ENCODE peak calls at places on chromosomes 1 and 21, in six cellular contexts. One of them, this sample, is unnamed.

GRCh38 chr1:202462342-202463076 is 114.0 kb downstream of the PPP1R12B start:
- DNase-seq in activated gamma-delta T cell treated with Interleukin-2 at 50 U/mL for 16 hours: no peak
- DNase-seq in T47D: no peak
- DNase-seq in activated naive CD4-positive, alpha-beta T cell: no peak
- DNase-seq in ovary: no peak
- DNase-seq in stimulated activated CD8-positive, alpha-beta memory T cell treated with anti-CD3 and anti-CD28 coated beads, Interleukin-7, amount 100 ng/mL, for 1 hour: no peak
- DNase-seq in this sample: no peak

GRCh38 chr1:224678168-224678567 is 62.1 kb downstream of the CNIH3 start:
- DNase-seq in activated gamma-delta T cell treated with Interleukin-2 at 50 U/mL for 16 hours: no peak
- DNase-seq in T47D: no peak
- DNase-seq in ovary: no peak
- DNase-seq in stimulated activated CD8-positive, alpha-beta memory T cell treated with anti-CD3 and anti-CD28 coated beads, Interleukin-7, amount 100 ng/mL, for 1 hour: no peak
- DNase-seq in activated naive CD4-positive, alpha-beta T cell: no peak
- DNase-seq in this sample: no peak

GRCh38 chr1:181803421-181803820 is 258.1 kb downstream of the ZNF648 start:
- DNase-seq in stimulated activated CD8-positive, alpha-beta memory T cell treated with anti-CD3 and anti-CD28 coated beads, Interleukin-7, amount 100 ng/mL, for 1 hour: no peak
- DNase-seq in T47D: no peak
- DNase-seq in activated gamma-delta T cell treated with Interleukin-2 at 50 U/mL for 16 hours: no peak
- DNase-seq in ovary: no peak
- DNase-seq in activated naive CD4-positive, alpha-beta T cell: no peak
- DNase-seq in this sample: no peak

GRCh38 chr21:41901099-41901498 is 22.0 kb upstream of the PRDM15 start:
- DNase-seq in activated gamma-delta T cell treated with Interleukin-2 at 50 U/mL for 16 hours: no peak
- DNase-seq in ovary: no peak
- DNase-seq in T47D: no peak
- DNase-seq in activated naive CD4-positive, alpha-beta T cell: no peak
- DNase-seq in stimulated activated CD8-positive, alpha-beta memory T cell treated with anti-CD3 and anti-CD28 coated beads, Interleukin-7, amount 100 ng/mL, for 1 hour: no peak
- DNase-seq in this sample: peak; percentile 80

GRCh38 chr1:2363847-2364513 is 27.4 kb downstream of the MORN1 start:
- DNase-seq in stimulated activated CD8-positive, alpha-beta memory T cell treated with anti-CD3 and anti-CD28 coated beads, Interleukin-7, amount 100 ng/mL, for 1 hour: no peak
- DNase-seq in ovary: no peak
- DNase-seq in activated naive CD4-positive, alpha-beta T cell: no peak
- DNase-seq in T47D: no peak
- DNase-seq in activated gamma-delta T cell treated with Interleukin-2 at 50 U/mL for 16 hours: no peak
- DNase-seq in this sample: no peak

GRCh38 chr1:156805766-156806511 is 10.7 kb downstream of the SH2D2A start:
- DNase-seq in T47D: no peak
- DNase-seq in stimulated activated CD8-positive, alpha-beta memory T cell treated with anti-CD3 and anti-CD28 coated beads, Interleukin-7, amount 100 ng/mL, for 1 hour: no peak
- DNase-seq in activated gamma-delta T cell treated with Interleukin-2 at 50 U/mL for 16 hours: no peak
- DNase-seq in activated naive CD4-positive, alpha-beta T cell: no peak
- DNase-seq in ovary: peak; percentile 48
- DNase-seq in this sample: no peak

GRCh38 chr1:27589841-27590426 is 14.0 kb downstream of the AHDC1 start:
- DNase-seq in activated gamma-delta T cell treated with Interleukin-2 at 50 U/mL for 16 hours: no peak
- DNase-seq in T47D: no peak
- DNase-seq in stimulated activated CD8-positive, alpha-beta memory T cell treated with anti-CD3 and anti-CD28 coated beads, Interleukin-7, amount 100 ng/mL, for 1 hour: no peak
- DNase-seq in ovary: peak; percentile 75
- DNase-seq in activated naive CD4-positive, alpha-beta T cell: no peak
- DNase-seq in this sample: peak; percentile 76

GRCh38 chr1:38835230-38835827 is 24.2 kb downstream of the RRAGC start:
- DNase-seq in activated gamma-delta T cell treated with Interleukin-2 at 50 U/mL for 16 hours: peak; percentile 36
- DNase-seq in activated naive CD4-positive, alpha-beta T cell: no peak
- DNase-seq in stimulated activated CD8-positive, alpha-beta memory T cell treated with anti-CD3 and anti-CD28 coated beads, Interleukin-7, amount 100 ng/mL, for 1 hour: no peak
- DNase-seq in ovary: no peak
- DNase-seq in T47D: no peak
- DNase-seq in this sample: peak; percentile 62

GRCh38 chr1:15028117-15028516 is 125.4 kb upstream of the TMEM51 start:
- DNase-seq in ovary: no peak
- DNase-seq in activated gamma-delta T cell treated with Interleukin-2 at 50 U/mL for 16 hours: no peak
- DNase-seq in T47D: no peak
- DNase-seq in stimulated activated CD8-positive, alpha-beta memory T cell treated with anti-CD3 and anti-CD28 coated beads, Interleukin-7, amount 100 ng/mL, for 1 hour: no peak
- DNase-seq in activated naive CD4-positive, alpha-beta T cell: no peak
- DNase-seq in this sample: peak; percentile 51

This sample was measured in adrenal gland.